ENCODE peak calls at places on chromosome 21, in seven cellular contexts. A is OCI-LY7; X is IMR-90; R is NCI-H1436; H is AG04450; N is astrocyte of the cerebellum; M is stimulated activated CD8-positive, alpha-beta memory T cell treated with anti-CD3 and anti-CD28 coated beads, Interleukin-4, amount 100 ng/mL, for 24 hours. Z is an unnamed sample.

GRCh38 chr21:44914176-44914874 is 6.4 kb downstream of the ITGB2 start:
- DNase-seq in R (no peak), N (no peak), H (no peak), X (no peak), A (peak; percentile 69), M (peak; percentile 55), Z (no peak)

GRCh38 chr21:34029724-34030528 is 43.5 kb upstream of the MRPS6 start:
- DNase-seq in M (peak; percentile 20), R (no peak), H (peak; percentile 16), N (no peak), A (peak; percentile 90), X (peak; percentile 82), Z (no peak)

GRCh38 chr21:40242586-40242985 is 375.3 kb downstream of the PCP4 start:
- DNase-seq in A (no peak), X (no peak), R (no peak), H (no peak), M (no peak), N (no peak), Z (no peak)

GRCh38 chr21:45522986-45523385 is 19.3 kb downstream of the SLC19A1 start:
- DNase-seq in X (no peak), A (no peak), M (no peak), H (no peak), R (no peak), N (no peak), Z (no peak)

GRCh38 chr21:44298301-44298700 is 1.6 kb upstream of the PFKL start:
- DNase-seq in N (no peak), X (peak; percentile 7), M (no peak), A (peak; percentile 51), R (no peak), H (no peak), Z (no peak)

GRCh38 chr21:34933609-34934345 is 115.3 kb downstream of the RUNX1 start:
- DNase-seq in H (no peak), X (no peak), A (no peak), R (no peak), M (no peak), N (no peak), Z (no peak)

GRCh38 chr21:16800536-16800935 is 712.3 kb upstream of the CXADR start:
- DNase-seq in N (no peak), R (no peak), H (no peak), X (no peak), A (no peak), M (no peak), Z (no peak)

GRCh38 chr21:25283720-25284119 is 323.6 kb downstream of the MRPL39 start:
- DNase-seq in X (peak; percentile 56), H (peak; percentile 7), R (no peak), N (no peak), M (no peak), A (peak; percentile 1), Z (no peak)

GRCh38 chr21:36749935-36750578 is 51.1 kb downstream of the SIM2 start:
- DNase-seq in A (no peak), R (no peak), H (no peak), M (no peak), N (peak; percentile 29), X (peak; percentile 44), Z (no peak)

GRCh38 chr21:28523367-28523766 is 469.3 kb downstream of the LTN1 start:
- DNase-seq in N (no peak), R (no peak), A (no peak), M (no peak), H (no peak), X (no peak), Z (no peak)

GRCh38 chr21:41956926-41957729 is 3.3 kb upstream of the C2CD2 start:
- DNase-seq in M (no peak), R (no peak), H (peak; percentile 50), A (no peak), N (no peak), X (peak; percentile 93), Z (no peak)

GRCh38 chr21:42233067-42233981 is 14.4 kb downstream of the ABCG1 start:
- DNase-seq in R (peak; percentile 11), M (peak; percentile 55), H (no peak), X (peak; percentile 20), A (peak; percentile 97), N (no peak), Z (no peak)

GRCh38 chr21:43349644-43350043 is 77.3 kb downstream of the SIK1 start:
- DNase-seq in X (no peak), N (no peak), M (no peak), H (no peak), A (no peak), R (no peak), Z (no peak)

GRCh38 chr21:37459575-37459974 is 93.0 kb downstream of the DYRK1A start:
- DNase-seq in X (peak; percentile 69), A (no peak), R (no peak), N (no peak), H (peak; percentile 30), M (no peak), Z (no peak)

GRCh38 chr21:44517175-44517899 is 22.7 kb downstream of the KRTAP10-1 start:
- DNase-seq in R (no peak), M (no peak), H (no peak), X (peak; percentile 29), A (peak; percentile 61), N (no peak), Z (no peak)

GRCh38 chr21:31660134-31660565 is 657 bp downstream of the SOD1 start:
- DNase-seq in X (no peak), N (no peak), R (no peak), A (peak; percentile 64), M (no peak), H (no peak), Z (no peak)

GRCh38 chr21:45366931-45367401 is 38.0 kb upstream of the COL18A1 start:
- DNase-seq in N (peak; percentile 85), A (no peak), X (peak; percentile 98), M (no peak), H (peak; percentile 93), R (no peak), Z (no peak)

GRCh38 chr21:33245289-33245918 is 15.7 kb downstream of the IFNAR2 start:
- DNase-seq in H (no peak), A (no peak), R (no peak), X (no peak), N (no peak), M (no peak), Z (no peak)

GRCh38 chr21:27248791-27249190 is 281.9 kb upstream of the ADAMTS5 start:
- DNase-seq in R (no peak), H (peak; percentile 3), X (peak; percentile 60), N (peak; percentile 3), M (no peak), A (no peak), Z (no peak)

GRCh38 chr21:40404319-40404906 is 442.5 kb downstream of the DSCAM start:
- DNase-seq in N (no peak), H (no peak), A (no peak), R (peak; percentile 61), M (no peak), X (no peak), Z (peak; percentile 63)

GRCh38 chr21:45130324-45130774 is 56.0 kb downstream of the ADARB1 start:
- DNase-seq in R (no peak), A (no peak), H (no peak), M (no peak), N (peak; percentile 48), X (peak; percentile 84), Z (no peak)

GRCh38 chr21:40146201-40146890 is 279.1 kb downstream of the PCP4 start:
- DNase-seq in N (no peak), X (no peak), A (no peak), H (no peak), R (no peak), M (no peak), Z (peak; percentile 38)

GRCh38 chr21:33109574-33110339 is 39.8 kb downstream of the OLIG1 start:
- DNase-seq in A (no peak), N (no peak), X (no peak), M (no peak), H (no peak), R (no peak), Z (no peak)

GRCh38 chr21:38243732-38244406 is 12.9 kb upstream of the KCNJ15 start:
- DNase-seq in N (no peak), H (no peak), M (no peak), R (no peak), A (no peak), X (no peak), Z (no peak)

GRCh38 chr21:36323032-36323431 is 3.0 kb downstream of the MORC3 start:
- DNase-seq in N (no peak), H (no peak), M (no peak), X (peak; percentile 20), R (no peak), A (no peak), Z (no peak)

GRCh38 chr21:41507521-41508414 is at the start of gene TMPRSS2:
- DNase-seq in N (no peak), R (no peak), X (no peak), M (no peak), A (no peak), H (no peak), Z (no peak)

GRCh38 chr21:45586289-45586858 is 44.1 kb upstream of the SLC19A1 start:
- DNase-seq in H (no peak), N (no peak), R (no peak), A (no peak), X (no peak), M (no peak), Z (no peak)

GRCh38 chr21:25329227-25329626 is 278.1 kb downstream of the MRPL39 start:
- DNase-seq in H (peak; percentile 59), R (no peak), M (no peak), X (peak; percentile 91), A (no peak), N (peak; percentile 37), Z (no peak)

GRCh38 chr21:36069713-36070573 is at the start of gene CBR1:
- DNase-seq in A (peak; percentile 78), H (peak; percentile 87), M (peak; percentile 81), R (peak; percentile 66), N (peak; percentile 73), X (peak; percentile 93), Z (peak; percentile 63)

GRCh38 chr21:29360799-29361765 is 62.4 kb downstream of the BACH1 start:
- DNase-seq in A (peak; percentile 9), R (no peak), H (no peak), M (no peak), X (peak; percentile 40), N (no peak), Z (peak; percentile 1)

GRCh38 chr21:44709426-44710293 is 1.7 kb downstream of the TSPEAR start:
- DNase-seq in X (peak; percentile 0), R (peak; percentile 68), H (no peak), N (no peak), M (no peak), A (no peak), Z (peak; percentile 17)

GRCh38 chr21:42137191-42137913 is 66.2 kb downstream of the UMODL1 start:
- DNase-seq in N (no peak), R (no peak), M (no peak), X (no peak), H (no peak), A (no peak), Z (no peak)

GRCh38 chr21:42456457-42456856 is 39.6 kb downstream of the RSPH1 start:
- DNase-seq in R (no peak), X (no peak), M (no peak), A (no peak), N (no peak), H (no peak), Z (no peak)